ENCODE peak calls at places on chromosomes 16 and 17, in nine cellular contexts. E, W, Z, F, O, U, Q, C and I are unnamed samples.

GRCh38 chr17:57735707-57736106 is 9.4 kb downstream of the CCDC182 start:
- DNase-seq in E (no peak), W (no peak), Z (no peak), F (no peak), O (no peak), U (no peak), Q (no peak), C (no peak), I (no peak)

GRCh38 chr17:80817861-80818260 is 173.8 kb upstream of the CHMP6 start:
- DNase-seq in E (no peak), W (peak; percentile 71), Z (no peak), F (no peak), O (no peak), U (no peak), Q (peak; percentile 28), C (no peak), I (peak; percentile 16)

GRCh38 chr17:67256075-67256732 is 11.2 kb upstream of the HELZ start:
- DNase-seq in E (no peak), W (no peak), Z (no peak), F (no peak), O (no peak), U (no peak), Q (no peak), C (no peak), I (no peak)

GRCh38 chr17:8496081-8496480 is 60.4 kb downstream of the NDEL1 start:
- DNase-seq in E (no peak), W (no peak), Z (no peak), F (no peak), O (no peak), U (no peak), Q (no peak), C (no peak), I (no peak)

GRCh38 chr16:7303014-7303676 is 29.5 kb upstream of the RBFOX1 start:
- DNase-seq in E (no peak), W (no peak), Z (no peak), F (no peak), O (no peak), U (no peak), Q (no peak), C (no peak), I (no peak)

GRCh38 chr17:78568494-78569115 is 8.6 kb downstream of the DNAH17 start:
- DNase-seq in E (peak; percentile 28), W (peak; percentile 53), Z (no peak), F (no peak), O (no peak), U (no peak), Q (no peak), C (no peak), I (no peak)

GRCh38 chr16:53636978-53637377 is 66.7 kb downstream of the RPGRIP1L start:
- DNase-seq in E (no peak), W (no peak), Z (no peak), F (no peak), O (no peak), U (no peak), Q (no peak), C (no peak), I (no peak)

GRCh38 chr17:42535400-42536047 is 517 bp upstream of the NAGLU start:
- DNase-seq in E (no peak), W (no peak), Z (no peak), F (no peak), O (no peak), U (no peak), Q (no peak), C (no peak), I (no peak)

GRCh38 chr17:50147841-50148225 is 2.6 kb downstream of the PPP1R9B start:
- DNase-seq in E (no peak), W (no peak), Z (no peak), F (no peak), O (no peak), U (peak; percentile 67), Q (no peak), C (peak; percentile 60), I (no peak)

GRCh38 chr16:12339686-12340085 is 363.2 kb downstream of the SNX29 start:
- DNase-seq in E (no peak), W (peak; percentile 74), Z (no peak), F (no peak), O (no peak), U (no peak), Q (no peak), C (no peak), I (peak; percentile 36)

GRCh38 chr16:54505479-54506247 is 219.1 kb upstream of the IRX3 start:
- DNase-seq in E (no peak), W (no peak), Z (no peak), F (no peak), O (no peak), U (no peak), Q (no peak), C (no peak), I (no peak)

GRCh38 chr17:50337956-50338355 is 8.0 kb upstream of the XYLT2 start:
- DNase-seq in E (no peak), W (no peak), Z (no peak), F (no peak), O (no peak), U (no peak), Q (peak; percentile 14), C (no peak), I (no peak)

GRCh38 chr17:81267390-81268067 is 27.6 kb downstream of the SLC38A10 start:
- DNase-seq in E (no peak), W (no peak), Z (no peak), F (no peak), O (no peak), U (no peak), Q (no peak), C (no peak), I (no peak)

DNA sequence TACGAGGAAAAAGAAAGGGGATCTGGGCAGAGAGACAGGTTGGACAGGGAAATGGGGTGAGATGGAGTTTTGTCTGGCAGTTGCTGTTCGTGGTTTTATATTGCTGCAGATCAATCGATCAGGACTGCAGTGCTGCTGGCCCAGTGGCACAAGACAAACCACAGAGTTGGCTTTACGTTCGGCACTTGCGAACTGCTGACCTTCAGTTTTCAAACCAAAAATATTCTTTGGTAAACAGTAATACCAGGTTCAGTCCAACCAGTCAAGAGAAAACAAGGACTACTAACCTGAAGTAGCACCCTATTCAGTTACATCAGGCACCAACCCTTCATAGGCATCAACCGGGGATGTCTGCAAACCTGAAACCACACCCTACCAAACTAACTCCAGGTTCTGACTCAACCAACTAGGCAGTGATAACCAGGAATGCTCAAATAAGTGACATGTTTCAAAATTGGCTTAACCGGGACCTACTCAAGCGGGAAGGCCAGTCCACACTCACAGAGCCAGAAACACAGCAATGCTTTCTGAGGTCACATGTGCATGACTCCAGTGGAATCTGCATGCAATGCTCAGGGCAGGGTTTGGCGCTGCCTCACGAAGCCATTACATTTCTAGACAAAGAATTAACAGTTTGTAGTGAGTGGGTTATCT is 91.1 kb downstream of the SMG6 start:
- DNase-seq in E (no peak), W (peak; percentile 88), Z (no peak), F (peak; percentile 20), O (no peak), U (no peak), Q (peak; percentile 89), C (no peak), I (no peak)
- H3K4me3 ChIP-seq in E (no peak overlapping the region), W (peak overlapping the region; percentile 43), Z (no peak overlapping the region), F (no peak overlapping the region), O (no peak overlapping the region), U (no peak overlapping the region), Q (no peak overlapping the region), C (no peak overlapping the region), I (no peak overlapping the region)

GRCh38 chr17:11628374-11628773 is 30.1 kb downstream of the DNAH9 start:
- DNase-seq in E (no peak), W (no peak), Z (no peak), F (no peak), O (no peak), U (no peak), Q (no peak), C (no peak), I (no peak)
- TF ChIP-seq CTCF in E (no peak), W (no peak), Z (no peak), F (no peak), O (no peak), U (no peak), Q (no peak), C (no peak), I (no peak)

GRCh38 chr17:60141111-60142018 is 8.4 kb upstream of the CA4 start:
- DNase-seq in E (no peak), W (no peak), Z (no peak), F (no peak), O (no peak), U (peak; percentile 86), Q (no peak), C (no peak), I (peak; percentile 24)

GRCh38 chr17:60146206-60146605 is 3.6 kb upstream of the CA4 start:
- DNase-seq in E (no peak), W (no peak), Z (no peak), F (no peak), O (no peak), U (no peak), Q (no peak), C (no peak), I (no peak)

GRCh38 chr17:60139438-60140285 is 10.1 kb upstream of the CA4 start:
- DNase-seq in E (no peak), W (peak; percentile 56), Z (no peak), F (peak; percentile 84), O (peak; percentile 31), U (peak; percentile 80), Q (peak; percentile 75), C (peak; percentile 78), I (peak; percentile 53)

GRCh38 chr17:60145006-60145935 is 4.5 kb upstream of the CA4 start:
- DNase-seq in E (no peak), W (no peak), Z (no peak), F (no peak), O (no peak), U (no peak), Q (no peak), C (no peak), I (no peak)

DNA sequence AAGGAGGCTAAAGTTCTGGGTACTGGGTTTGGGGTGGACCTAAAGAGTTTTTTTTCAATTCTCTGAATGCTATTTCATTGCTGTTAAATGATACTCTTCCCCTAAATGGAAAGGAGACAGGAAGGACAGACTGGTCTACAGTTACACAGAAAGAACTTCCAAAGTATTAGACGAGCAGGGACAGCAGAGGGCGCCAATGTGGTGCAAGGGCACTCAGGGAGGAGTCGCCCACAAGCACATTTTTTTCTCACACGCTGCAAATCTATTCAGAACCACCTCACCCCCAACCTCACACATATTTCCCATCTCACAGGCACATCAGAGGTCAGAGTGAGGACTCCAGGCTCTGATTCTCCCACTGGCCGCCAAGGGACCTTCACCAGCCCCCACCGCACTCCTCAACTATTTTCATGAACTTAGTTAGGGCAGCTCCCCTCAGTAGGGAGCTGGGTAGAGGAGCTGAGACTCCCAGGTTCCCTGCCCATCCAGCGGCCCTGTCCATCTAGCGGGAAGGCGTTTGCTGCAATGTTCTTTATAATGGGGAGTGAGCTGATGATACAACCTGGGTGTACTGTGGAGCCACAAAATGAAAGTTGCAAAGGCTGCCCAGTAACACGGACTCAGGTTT is 6.8 kb upstream of the CA4 start:
- DNase-seq in E (peak; percentile 57), W (peak; percentile 85), Z (peak; percentile 62), F (peak; percentile 97), O (peak; percentile 44), U (peak; percentile 84), Q (peak; percentile 80), C (peak; percentile 86), I (peak; percentile 93)
- H3K4me3 ChIP-seq in E (no peak overlapping the region), W (no peak overlapping the region), Z (no peak overlapping the region), F (no peak overlapping the region), O (no peak overlapping the region), U (no peak overlapping the region), Q (no peak overlapping the region), C (peak overlapping the region; percentile 32), I (peak overlapping the region; percentile 51)

DNA sequence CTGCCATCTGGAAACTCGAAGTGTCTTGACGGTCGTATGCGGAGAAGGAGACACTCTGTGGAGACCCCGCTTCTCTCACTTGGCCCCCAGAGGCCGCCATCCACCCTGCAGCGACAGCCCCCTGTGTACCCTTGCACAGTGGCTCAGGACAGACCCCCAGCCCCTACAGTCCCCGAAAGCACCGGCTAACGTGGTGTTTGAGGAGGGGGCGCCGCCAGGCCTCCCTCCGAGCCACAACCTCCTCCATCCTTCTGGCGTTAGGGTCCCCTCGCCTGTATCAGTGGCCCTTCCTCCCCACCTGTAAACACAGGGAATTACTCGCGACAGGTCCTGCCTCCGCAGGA is 73.6 kb downstream of the LMF1 start:
- DNase-seq in E (no peak), W (no peak), Z (no peak), F (no peak), O (no peak), U (no peak), Q (no peak), C (no peak), I (no peak)
- TF ChIP-seq CTCF in E (no peak), W (no peak), Z (no peak), F (no peak), O (no peak), U (no peak), Q (no peak), C (no peak), I (no peak)